ENCODE peak calls at places on chromosomes 5 and 9, in eight cellular contexts. Z, I, H, P, X, T, K and M are unnamed samples.

GRCh38 chr5:178487911-178488310 is 102.3 kb downstream of the COL23A1 start:
- DNase-seq in K (peak; percentile 17), T (no peak), Z (no peak), H (no peak), I (no peak), X (no peak), P (peak; percentile 9), M (no peak)

GRCh38 chr5:163874431-163874830 is 369.0 kb downstream of the MAT2B start:
- DNase-seq in X (no peak), Z (no peak), K (no peak), T (no peak), P (no peak), H (no peak), I (no peak), M (no peak)

GRCh38 chr5:176737001-176737745 is 73.2 kb upstream of the UNC5A start:
- DNase-seq in X (no peak), I (no peak), Z (no peak), T (no peak), K (peak; percentile 37), H (no peak), P (peak; percentile 19), M (no peak)

GRCh38 chr5:173210877-173211276 is 24.1 kb downstream of the NKX2-5 start:
- DNase-seq in H (no peak), P (no peak), I (no peak), X (no peak), K (no peak), T (no peak), Z (no peak), M (no peak)

GRCh38 chr9:127479507-127480081 is 28.3 kb downstream of the LRSAM1 start:
- DNase-seq in H (no peak), K (no peak), X (no peak), T (no peak), P (no peak), I (no peak), Z (no peak), M (no peak)

GRCh38 chr9:108035485-108035884 is 545.9 kb upstream of the KLF4 start:
- DNase-seq in I (no peak), P (no peak), K (no peak), X (no peak), H (no peak), Z (no peak), T (no peak), M (no peak)

GRCh38 chr9:1198085-1198484 is 147.9 kb downstream of the DMRT2 start:
- DNase-seq in P (no peak), X (no peak), I (no peak), H (no peak), Z (no peak), T (no peak), K (no peak), M (no peak)

GRCh38 chr9:27817747-27818146 is 244.5 kb upstream of the C9orf72 start:
- DNase-seq in H (no peak), K (no peak), X (no peak), P (no peak), T (no peak), I (no peak), Z (no peak), M (no peak)

GRCh38 chr9:115888131-115888530 is 265.5 kb upstream of the PAPPA start:
- DNase-seq in T (no peak), X (no peak), P (no peak), H (no peak), K (no peak), I (no peak), Z (no peak), M (no peak)

GRCh38 chr5:110790673-110791072 is 51.9 kb downstream of the SLC25A46 start:
- DNase-seq in H (no peak), T (no peak), K (no peak), P (no peak), X (no peak), I (no peak), Z (no peak), M (no peak)

GRCh38 chr9:130433168-130433946 is 11.4 kb upstream of the ASS1 start:
- DNase-seq in P (peak; percentile 98), H (peak; percentile 37), X (no peak), I (no peak), K (no peak), Z (peak; percentile 87), T (no peak), M (peak; percentile 75)

GRCh38 chr9:3271157-3271556 is 254.6 kb downstream of the RFX3 start:
- DNase-seq in I (no peak), Z (no peak), X (no peak), K (no peak), P (no peak), T (no peak), H (no peak), M (no peak)

GRCh38 chr9:134339183-134339806 is 13.0 kb downstream of the RXRA start:
- DNase-seq in Z (no peak), T (no peak), I (no peak), X (no peak), H (no peak), K (no peak), P (no peak), M (no peak)

GRCh38 chr9:107827884-107828283 is 338.3 kb upstream of the KLF4 start:
- DNase-seq in I (no peak), P (no peak), K (no peak), T (no peak), X (no peak), Z (no peak), H (no peak), M (no peak)

GRCh38 chr9:75274781-75275180 is 186.5 kb downstream of the OSTF1 start:
- DNase-seq in K (no peak), Z (no peak), I (no peak), T (no peak), X (no peak), H (no peak), P (no peak), M (no peak)

GRCh38 chr9:15250013-15250412 is 57.0 kb downstream of the TTC39B start:
- DNase-seq in Z (no peak), P (no peak), I (no peak), H (no peak), X (no peak), T (no peak), K (no peak), M (no peak)

GRCh38 chr5:93246093-93246855 is 334.7 kb downstream of the NR2F1-AS1 start:
- DNase-seq in I (no peak), H (no peak), K (no peak), X (no peak), Z (no peak), P (no peak), T (no peak), M (no peak)

GRCh38 chr5:172984244-172984953 is 828 bp downstream of the ATP6V0E1 start:
- DNase-seq in T (peak; percentile 78), K (peak; percentile 90), Z (peak; percentile 69), P (peak; percentile 66), X (peak; percentile 74), H (peak; percentile 65), I (peak; percentile 45), M (peak; percentile 51)

GRCh38 chr5:81755320-81755719 is 4.4 kb upstream of the SSBP2 start:
- DNase-seq in P (no peak), H (peak; percentile 66), X (no peak), K (no peak), T (peak; percentile 67), I (peak; percentile 47), Z (peak; percentile 80), M (no peak)

GRCh38 chr9:99873531-99873930 is 32.9 kb upstream of the STX17 start:
- DNase-seq in I (no peak), K (no peak), X (no peak), T (no peak), H (no peak), Z (peak; percentile 18), P (no peak), M (no peak)

GRCh38 chr5:6780802-6781391 is 67.7 kb downstream of the TENT4A start:
- DNase-seq in K (no peak), P (no peak), X (no peak), T (no peak), I (peak; percentile 38), H (no peak), Z (peak; percentile 24), M (no peak)

GRCh38 chr5:141521244-141521781 is 32.4 kb downstream of the PCDHGC5 start:
- DNase-seq in T (peak; percentile 69), I (peak; percentile 98), P (no peak), K (no peak), Z (peak; percentile 74), X (no peak), H (no peak), M (peak; percentile 68)

GRCh38 chr9:76896035-76896434 is 9.9 kb downstream of the PRUNE2 start:
- DNase-seq in K (no peak), H (no peak), X (no peak), I (no peak), Z (no peak), T (no peak), P (no peak), M (no peak)
- TF ChIP-seq CTCF in K (no peak), H (no peak), X (no peak), I (no peak), Z (no peak), T (no peak), P (no peak), M (no peak)

GRCh38 chr5:179805529-179806249 is 977 bp downstream of the MGAT4B start:
- DNase-seq in X (no peak), H (peak; percentile 46), P (peak; percentile 60), Z (no peak), K (peak; percentile 68), T (no peak), I (no peak), M (no peak)
- TF ChIP-seq POLR2A in X (peak; percentile 9), H (peak; percentile 42), P (no peak), Z (peak; percentile 10), K (no peak), T (no peak), I (no peak), M (peak; percentile 22)

DNA sequence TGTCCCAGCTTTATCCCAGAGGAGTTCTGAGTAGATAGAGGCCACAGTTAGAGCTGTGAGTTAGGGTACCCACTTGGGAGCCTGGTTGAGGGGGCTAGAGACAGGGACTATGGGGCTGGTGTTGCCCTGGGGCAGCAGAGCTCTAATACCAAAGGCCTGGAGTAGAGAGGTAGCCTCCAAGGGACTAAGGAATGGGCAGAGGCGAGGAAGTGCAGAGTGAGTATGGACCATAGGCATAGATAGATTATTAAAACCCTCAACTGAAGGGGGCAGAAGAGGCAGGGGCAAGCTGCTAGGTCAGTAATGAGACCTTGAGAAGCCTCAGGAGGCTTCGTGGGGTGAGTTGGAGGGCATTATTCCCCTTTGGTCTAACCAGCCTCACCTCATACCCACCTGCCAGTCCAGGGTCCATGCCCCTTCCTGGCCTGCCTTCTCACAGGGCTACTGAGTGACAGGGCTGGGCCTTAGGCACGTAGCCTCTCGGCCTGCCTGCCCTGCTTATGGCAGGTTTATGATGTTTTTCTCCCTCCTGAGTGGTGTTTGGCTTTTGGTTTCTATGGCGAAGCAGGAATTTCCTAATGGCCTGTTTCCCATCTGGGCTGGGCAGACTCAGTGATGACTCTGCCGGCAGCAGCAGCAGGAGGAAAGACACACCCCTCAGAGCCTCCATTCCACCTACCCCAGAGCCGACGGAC is 8.0 kb downstream of the PDLIM4 start:
- DNase-seq in Z (peak; percentile 62), T (peak; percentile 57), X (no peak), H (no peak), P (peak; percentile 44), K (peak; percentile 82), I (no peak), M (peak; percentile 69)
- H3K4me1 ChIP-seq in Z (peaks cover 51% of the 10 kb centered on the region), T (peaks cover 99% of the 10 kb centered on the region), X (peaks cover 57% of the 10 kb centered on the region), H (peaks cover 26% of the 10 kb centered on the region), P (no peaks in the 10 kb centered on the region), K (peaks cover 79% of the 10 kb centered on the region), I (peaks cover 53% of the 10 kb centered on the region), M (no peaks in the 10 kb centered on the region)

DNA sequence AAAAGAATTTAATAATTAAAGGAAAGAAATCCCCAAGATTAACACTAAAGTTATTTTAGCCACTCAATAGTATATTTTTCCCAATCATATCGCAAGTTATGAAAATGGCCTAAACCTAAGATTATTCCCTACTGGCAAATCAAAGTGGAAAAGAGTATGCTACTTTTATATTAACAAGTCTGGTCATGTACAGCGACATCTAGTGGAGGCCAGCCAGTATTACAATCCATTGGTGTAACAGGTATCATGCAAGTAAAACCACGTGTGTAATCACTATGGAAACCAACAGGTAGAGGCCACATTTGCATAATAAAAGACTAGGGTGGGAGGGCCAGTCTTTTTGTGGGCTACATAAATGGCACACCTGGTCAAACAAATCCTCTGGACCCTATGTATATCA is 976.4 kb upstream of the CDH9 start:
- DNase-seq in I (peak; percentile 3), X (no peak), T (no peak), Z (no peak), K (no peak), P (no peak), H (no peak), M (no peak)
- TF ChIP-seq CTCF in I (peak; percentile 61), X (no peak), T (no peak), Z (peak; percentile 22), K (no peak), P (peak; percentile 21), H (no peak), M (peak; percentile 23)